ENCODE peak calls at places on chromosomes 13 and 19, in five cellular contexts. O is mucosa of descending colon, W is tibial nerve, D is tibial artery, F is neural crest cell. P is an unnamed sample.

GRCh38 chr19:4362871-4363545 is 19.6 kb downstream of the MPND start:
- DNase-seq in O (no peak), W (no peak), D (no peak), F (no peak), P (no peak)

GRCh38 chr13:51894239-51894638 is 32.5 kb downstream of the CCDC70 start:
- DNase-seq in O (no peak), W (no peak), D (no peak), F (no peak), P (no peak)

GRCh38 chr13:71395053-71395452 is 472.0 kb downstream of the DACH1 start:
- DNase-seq in O (no peak), W (no peak), D (no peak), F (no peak), P (no peak)

GRCh38 chr19:50992666-50993035 is 8.8 kb downstream of the KLK8 start:
- DNase-seq in O (no peak), W (no peak), D (no peak), F (no peak), P (no peak)

GRCh38 chr13:113581871-113582270 is 2.7 kb upstream of the TFDP1 start:
- DNase-seq in O (no peak), W (no peak), D (peak; percentile 2), F (no peak), P (no peak)

GRCh38 chr19:11349171-11349570 is 2.9 kb downstream of the CCDC159 start:
- DNase-seq in O (no peak), W (no peak), D (no peak), F (no peak), P (no peak)

GRCh38 chr13:105721056-105721455 is 814.4 kb downstream of the EFNB2 start:
- DNase-seq in O (no peak), W (no peak), D (no peak), F (no peak), P (no peak)

GRCh38 chr13:76889254-76889653 is 3.0 kb upstream of the KCTD12 start:
- DNase-seq in O (no peak), W (no peak), D (no peak), F (no peak), P (no peak)

GRCh38 chr19:21698215-21698614 is 69.2 kb downstream of the ZNF100 start:
- DNase-seq in O (no peak), W (no peak), D (no peak), F (no peak), P (no peak)

GRCh38 chr19:15438577-15438976 is 11.2 kb downstream of the WIZ start:
- DNase-seq in O (no peak), W (no peak), D (no peak), F (no peak), P (no peak)
- TF ChIP-seq CTCF in O (no peak), W (no peak), D (no peak), F (no peak), P (no peak)

GRCh38 chr19:1992759-1993260 is 22.7 kb downstream of the BTBD2 start:
- DNase-seq in O (no peak), W (no peak), D (no peak), F (no peak), P (no peak)
- TF ChIP-seq CTCF in O (no peak), W (no peak), D (no peak), F (no peak), P (no peak)

DNA sequence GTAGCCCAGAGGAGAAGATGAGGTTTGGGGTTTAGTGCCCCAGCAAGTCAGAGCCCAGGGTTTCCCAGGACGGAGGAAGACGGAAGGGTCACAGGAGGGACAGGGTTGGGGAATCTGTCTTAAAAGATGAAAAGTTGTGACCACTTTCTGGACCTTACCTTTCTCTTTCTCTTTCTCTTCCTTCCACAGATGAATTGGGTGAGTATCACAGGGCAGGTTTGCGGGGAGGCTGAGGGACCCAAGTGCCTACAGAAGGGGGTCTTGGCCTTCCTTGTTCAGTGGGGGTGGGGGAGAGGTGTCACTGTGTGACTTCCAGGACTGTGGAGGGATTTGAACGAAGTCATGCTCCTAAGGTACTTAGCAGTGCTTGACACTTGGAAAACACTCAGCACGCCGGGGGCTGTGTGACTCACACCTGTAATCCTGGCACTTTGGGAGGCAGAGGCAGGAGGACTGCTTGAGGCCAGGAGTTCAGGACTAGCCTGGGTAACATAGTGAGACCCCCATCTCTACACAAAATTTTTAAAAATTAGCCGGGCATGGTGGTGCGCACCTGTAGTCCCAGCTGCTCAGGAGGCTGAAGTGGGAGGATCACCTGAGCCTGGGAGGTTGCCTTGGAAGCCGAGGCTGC is 8.5 kb downstream of the RELB start:
- DNase-seq in O (no peak), W (no peak), D (no peak), F (no peak), P (no peak)
- TF ChIP-seq CTCF in O (no peak), W (no peak), D (no peak), F (no peak), P (no peak)

GRCh38 chr13:85816413-85816812 is 17.2 kb upstream of the SLITRK6 start:
- DNase-seq in O (no peak), W (no peak), D (no peak), F (no peak), P (no peak)
- TF ChIP-seq CTCF in O (no peak), W (no peak), D (no peak), F (peak; percentile 61), P (peak; percentile 20)

GRCh38 chr13:112102243-112102642 is 35.3 kb downstream of the SOX1 start:
- DNase-seq in O (peak; percentile 19), W (no peak), D (no peak), F (no peak), P (no peak)
- TF ChIP-seq CTCF in O (no peak), W (no peak), D (no peak), F (peak; percentile 20), P (peak; percentile 3)

GRCh38 chr13:85864963-85865530 is 65.8 kb upstream of the SLITRK6 start:
- DNase-seq in O (no peak), W (no peak), D (no peak), F (no peak), P (no peak)
- TF ChIP-seq CTCF in O (no peak), W (no peak), D (no peak), F (peak; percentile 56), P (peak; percentile 38)

GRCh38 chr19:6224308-6224675 is 55.5 kb downstream of the MLLT1 start:
- DNase-seq in O (peak; percentile 44), W (no peak), D (no peak), F (no peak), P (no peak)
- TF ChIP-seq CTCF in O (no peak), W (no peak), D (no peak), F (no peak), P (no peak)